ENCODE peak calls at places on chromosomes 3 and 15, in four cellular contexts. One of them, this sample, is unnamed. For H3K9me3, the result is how much of the 10 kb centered on the place peaks cover.

GRCh38 chr3:45819543-45819942 is 22.4 kb downstream of the LZTFL1 start:
- DNase-seq in right cardiac atrium: no peak
- DNase-seq in mucosa of descending colon: no peak
- DNase-seq in NT2/D1: no peak
- DNase-seq in this sample: no peak

GRCh38 chr15:62807539-62808130 is 234.9 kb upstream of the TPM1 start:
- DNase-seq in right cardiac atrium: no peak
- DNase-seq in mucosa of descending colon: no peak
- DNase-seq in NT2/D1: peak
- DNase-seq in this sample: no peak

GRCh38 chr15:64931381-64931780 is 19.7 kb downstream of the ANKDD1A start:
- DNase-seq in right cardiac atrium: no peak
- DNase-seq in mucosa of descending colon: no peak
- DNase-seq in NT2/D1: no peak
- DNase-seq in this sample: no peak

GRCh38 chr3:9248232-9249191 is 934 bp downstream of the SRGAP3 start:
- DNase-seq in right cardiac atrium: no peak
- DNase-seq in mucosa of descending colon: no peak
- DNase-seq in NT2/D1: no peak
- DNase-seq in this sample: peak

GRCh38 chr3:108818404-108818803 is 4.2 kb upstream of the TRAT1 start:
- DNase-seq in right cardiac atrium: no peak
- DNase-seq in mucosa of descending colon: no peak
- DNase-seq in NT2/D1: peak
- DNase-seq in this sample: no peak

GRCh38 chr3:15782429-15782828 is 15.3 kb downstream of the ANKRD28 start:
- DNase-seq in right cardiac atrium: no peak
- DNase-seq in mucosa of descending colon: no peak
- DNase-seq in NT2/D1: no peak
- DNase-seq in this sample: no peak

GRCh38 chr15:41501961-41502786 is 8.5 kb downstream of the ITPKA start:
- DNase-seq in right cardiac atrium: peak
- DNase-seq in mucosa of descending colon: peak
- DNase-seq in NT2/D1: no peak
- DNase-seq in this sample: no peak

GRCh38 chr15:76994001-76994400 is 925 bp upstream of the PSTPIP1 start:
- DNase-seq in right cardiac atrium: peak
- DNase-seq in mucosa of descending colon: peak
- DNase-seq in NT2/D1: no peak
- DNase-seq in this sample: peak

GRCh38 chr3:32239638-32240550 is 1.4 kb downstream of the CMTM8 start:
- DNase-seq in right cardiac atrium: no peak
- DNase-seq in mucosa of descending colon: no peak
- DNase-seq in NT2/D1: no peak
- DNase-seq in this sample: no peak

GRCh38 chr15:60673918-60674558 is 195.1 kb upstream of the ICE2 start:
- DNase-seq in right cardiac atrium: no peak
- DNase-seq in mucosa of descending colon: no peak
- DNase-seq in NT2/D1: no peak
- DNase-seq in this sample: no peak

DNA sequence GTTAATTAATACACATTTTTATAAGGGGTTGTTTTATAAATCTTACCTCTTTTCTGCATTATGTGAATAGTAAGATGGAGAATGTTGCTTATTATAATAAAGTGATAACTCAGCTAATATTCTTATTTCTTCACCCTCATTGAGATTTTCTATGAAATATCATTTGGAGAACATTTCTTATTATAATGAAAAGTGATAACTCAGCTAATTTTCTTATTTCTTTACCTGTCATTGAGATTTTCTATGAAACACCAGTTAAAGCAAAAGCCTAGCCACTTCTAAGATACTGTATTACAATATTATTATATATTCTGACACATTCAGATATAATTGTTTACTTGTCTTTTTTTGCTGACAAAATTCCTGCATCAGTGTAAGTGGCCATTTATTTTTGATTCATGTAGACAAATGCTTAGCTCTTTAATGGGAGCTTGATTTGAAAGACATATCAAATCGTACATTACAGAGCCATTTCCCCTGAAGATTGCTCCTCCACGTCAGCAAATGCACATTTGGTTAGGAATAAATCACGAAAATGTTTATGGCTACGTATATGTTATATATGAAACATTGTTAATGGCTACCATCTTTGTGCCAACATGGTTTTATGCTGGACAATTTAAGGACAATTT is 427.5 kb downstream of the CHL1 start:
- DNase-seq in right cardiac atrium: no peak
- DNase-seq in mucosa of descending colon: no peak
- DNase-seq in NT2/D1: no peak
- DNase-seq in this sample: no peak
- H3K9me3 ChIP-seq in right cardiac atrium: under half
- H3K9me3 ChIP-seq in mucosa of descending colon: under half
- H3K9me3 ChIP-seq in NT2/D1: under half
- H3K9me3 ChIP-seq in this sample: under half

DNA sequence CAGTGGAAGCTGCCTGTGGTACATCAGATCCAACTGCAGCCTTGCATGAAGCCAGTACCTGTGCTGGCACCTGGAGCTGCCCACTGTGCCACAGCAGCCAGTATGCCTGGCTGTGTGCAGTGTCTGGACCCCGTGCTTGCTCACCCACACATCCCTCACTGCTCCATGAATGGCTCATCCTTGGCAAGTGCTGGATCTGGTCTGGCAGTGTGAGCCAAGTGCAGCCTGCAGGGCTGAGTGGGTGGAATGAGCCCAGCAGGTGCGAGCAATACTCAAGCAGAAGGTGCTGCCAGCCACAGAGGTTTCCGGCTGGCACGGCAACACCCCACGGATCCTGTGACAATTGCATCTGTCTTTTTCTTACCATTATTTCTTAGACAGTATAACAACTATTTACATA is 488.2 kb upstream of the ROBO2 start:
- DNase-seq in right cardiac atrium: no peak
- DNase-seq in mucosa of descending colon: no peak
- DNase-seq in NT2/D1: no peak
- DNase-seq in this sample: peak
- H3K9me3 ChIP-seq in right cardiac atrium: under half
- H3K9me3 ChIP-seq in mucosa of descending colon: under half
- H3K9me3 ChIP-seq in NT2/D1: under half
- H3K9me3 ChIP-seq in this sample: under half

GRCh38 chr3:176347424-176348146 is 849.7 kb downstream of the TBL1XR1 start:
- DNase-seq in right cardiac atrium: no peak
- DNase-seq in mucosa of descending colon: no peak
- DNase-seq in NT2/D1: no peak
- DNase-seq in this sample: no peak
- H3K9me3 ChIP-seq in right cardiac atrium: under half
- H3K9me3 ChIP-seq in mucosa of descending colon: under half
- H3K9me3 ChIP-seq in NT2/D1: under half
- H3K9me3 ChIP-seq in this sample: under half

GRCh38 chr3:20832963-20833362 is 647.0 kb upstream of the SGO1 start:
- DNase-seq in right cardiac atrium: no peak
- DNase-seq in mucosa of descending colon: no peak
- DNase-seq in NT2/D1: no peak
- DNase-seq in this sample: no peak

GRCh38 chr3:20842002-20842401 is 656.0 kb upstream of the SGO1 start:
- DNase-seq in right cardiac atrium: no peak
- DNase-seq in mucosa of descending colon: no peak
- DNase-seq in NT2/D1: no peak
- DNase-seq in this sample: no peak

GRCh38 chr3:20837676-20838302 is 651.8 kb upstream of the SGO1 start:
- DNase-seq in right cardiac atrium: no peak
- DNase-seq in mucosa of descending colon: no peak
- DNase-seq in NT2/D1: no peak
- DNase-seq in this sample: no peak

DNA sequence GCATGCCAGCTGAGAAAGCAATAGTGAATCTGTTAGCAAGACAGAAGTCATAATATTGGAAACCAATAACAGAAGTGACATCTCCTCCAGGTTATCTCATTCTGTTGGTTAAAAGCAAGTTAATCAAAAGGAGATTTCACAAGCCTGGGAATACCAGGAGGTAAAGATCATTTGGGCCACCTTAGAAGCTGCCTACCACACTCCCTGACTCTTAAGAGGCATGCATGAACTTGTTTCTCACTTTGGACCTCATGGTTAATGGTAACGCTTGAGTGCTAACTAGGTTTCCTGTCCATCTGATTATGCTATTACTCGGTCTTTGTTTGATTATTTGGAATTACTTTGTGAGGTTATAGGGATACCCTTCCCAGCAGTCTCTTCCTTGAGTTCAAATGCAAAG is 650.8 kb upstream of the SGO1 start:
- DNase-seq in right cardiac atrium: no peak
- DNase-seq in mucosa of descending colon: no peak
- DNase-seq in NT2/D1: no peak
- DNase-seq in this sample: no peak
- H3K9me3 ChIP-seq in right cardiac atrium: under half
- H3K9me3 ChIP-seq in mucosa of descending colon: under half
- H3K9me3 ChIP-seq in NT2/D1: under half
- H3K9me3 ChIP-seq in this sample: under half

GRCh38 chr15:25065876-25066275 is 111.1 kb downstream of the SNRPN start:
- DNase-seq in right cardiac atrium: no peak
- DNase-seq in mucosa of descending colon: no peak
- DNase-seq in NT2/D1: no peak
- DNase-seq in this sample: peak
- H3K9me3 ChIP-seq in right cardiac atrium: half or more
- H3K9me3 ChIP-seq in mucosa of descending colon: half or more
- H3K9me3 ChIP-seq in NT2/D1: half or more
- H3K9me3 ChIP-seq in this sample: half or more

This sample was measured in kidney.